ENCODE peak calls at places on chromosomes 1 and 21, in six cellular contexts. One of them, this sample, is unnamed.

GRCh38 chr21:45456014-45456835 is 51.3 kb downstream of the COL18A1 start:
- DNase-seq in activated T-helper 1 cell treated with anti-CD3 and anti-CD28 coated beads, Interleukin-2, amount 50 U/mL, for 16 hours: no peak
- DNase-seq in heart left ventricle: peak
- DNase-seq in AG09309: no peak
- DNase-seq in SHP77: no peak
- DNase-seq in NCI-H774: no peak
- DNase-seq in this sample: no peak

GRCh38 chr1:163876546-163876945 is 554.8 kb downstream of the NUF2 start:
- DNase-seq in heart left ventricle: no peak
- DNase-seq in NCI-H774: no peak
- DNase-seq in AG09309: no peak
- DNase-seq in SHP77: no peak
- DNase-seq in activated T-helper 1 cell treated with anti-CD3 and anti-CD28 coated beads, Interleukin-2, amount 50 U/mL, for 16 hours: no peak
- DNase-seq in this sample: no peak

GRCh38 chr21:45599146-45599581 is 44.4 kb upstream of the PCBP3 start:
- DNase-seq in NCI-H774: no peak
- DNase-seq in SHP77: no peak
- DNase-seq in heart left ventricle: no peak
- DNase-seq in AG09309: no peak
- DNase-seq in activated T-helper 1 cell treated with anti-CD3 and anti-CD28 coated beads, Interleukin-2, amount 50 U/mL, for 16 hours: no peak
- DNase-seq in this sample: no peak

GRCh38 chr1:60088620-60089155 is 15.1 kb upstream of the C1orf87 start:
- DNase-seq in NCI-H774: no peak
- DNase-seq in activated T-helper 1 cell treated with anti-CD3 and anti-CD28 coated beads, Interleukin-2, amount 50 U/mL, for 16 hours: no peak
- DNase-seq in SHP77: no peak
- DNase-seq in heart left ventricle: no peak
- DNase-seq in AG09309: no peak
- DNase-seq in this sample: no peak

GRCh38 chr1:205664399-205665108 is 15.8 kb downstream of the SLC45A3 start:
- DNase-seq in NCI-H774: no peak
- DNase-seq in heart left ventricle: no peak
- DNase-seq in SHP77: no peak
- DNase-seq in AG09309: no peak
- DNase-seq in activated T-helper 1 cell treated with anti-CD3 and anti-CD28 coated beads, Interleukin-2, amount 50 U/mL, for 16 hours: no peak
- DNase-seq in this sample: no peak

GRCh38 chr1:60835649-60836048 is 246.7 kb upstream of the NFIA start:
- DNase-seq in activated T-helper 1 cell treated with anti-CD3 and anti-CD28 coated beads, Interleukin-2, amount 50 U/mL, for 16 hours: no peak
- DNase-seq in AG09309: no peak
- DNase-seq in NCI-H774: no peak
- DNase-seq in SHP77: peak
- DNase-seq in heart left ventricle: no peak
- DNase-seq in this sample: no peak

GRCh38 chr1:23984417-23985186 is 4.5 kb upstream of the SRSF10 start:
- DNase-seq in SHP77: no peak
- DNase-seq in activated T-helper 1 cell treated with anti-CD3 and anti-CD28 coated beads, Interleukin-2, amount 50 U/mL, for 16 hours: no peak
- DNase-seq in NCI-H774: no peak
- DNase-seq in heart left ventricle: no peak
- DNase-seq in AG09309: no peak
- DNase-seq in this sample: no peak

GRCh38 chr1:59769412-59770095 is 45.2 kb upstream of the HOOK1 start:
- DNase-seq in NCI-H774: no peak
- DNase-seq in AG09309: no peak
- DNase-seq in heart left ventricle: no peak
- DNase-seq in SHP77: no peak
- DNase-seq in activated T-helper 1 cell treated with anti-CD3 and anti-CD28 coated beads, Interleukin-2, amount 50 U/mL, for 16 hours: no peak
- DNase-seq in this sample: no peak

GRCh38 chr1:172902200-172902599 is 148.5 kb downstream of the TNFSF18 start:
- DNase-seq in SHP77: no peak
- DNase-seq in activated T-helper 1 cell treated with anti-CD3 and anti-CD28 coated beads, Interleukin-2, amount 50 U/mL, for 16 hours: no peak
- DNase-seq in heart left ventricle: no peak
- DNase-seq in AG09309: no peak
- DNase-seq in NCI-H774: no peak
- DNase-seq in this sample: no peak

GRCh38 chr21:35428489-35428888 is 379.4 kb upstream of the RUNX1 start:
- DNase-seq in heart left ventricle: peak
- DNase-seq in NCI-H774: no peak
- DNase-seq in SHP77: no peak
- DNase-seq in activated T-helper 1 cell treated with anti-CD3 and anti-CD28 coated beads, Interleukin-2, amount 50 U/mL, for 16 hours: peak
- DNase-seq in AG09309: no peak
- DNase-seq in this sample: peak

GRCh38 chr1:227949954-227950734 is 2.4 kb upstream of the WNT9A start:
- DNase-seq in heart left ventricle: no peak
- DNase-seq in NCI-H774: no peak
- DNase-seq in SHP77: no peak
- DNase-seq in AG09309: no peak
- DNase-seq in activated T-helper 1 cell treated with anti-CD3 and anti-CD28 coated beads, Interleukin-2, amount 50 U/mL, for 16 hours: no peak
- DNase-seq in this sample: no peak

GRCh38 chr1:196678510-196678884 is 26.7 kb downstream of the CFH start:
- DNase-seq in SHP77: no peak
- DNase-seq in heart left ventricle: no peak
- DNase-seq in AG09309: no peak
- DNase-seq in NCI-H774: no peak
- DNase-seq in activated T-helper 1 cell treated with anti-CD3 and anti-CD28 coated beads, Interleukin-2, amount 50 U/mL, for 16 hours: no peak
- DNase-seq in this sample: no peak

GRCh38 chr1:97832490-97832889 is 88.3 kb downstream of the DPYD start:
- DNase-seq in AG09309: no peak
- DNase-seq in activated T-helper 1 cell treated with anti-CD3 and anti-CD28 coated beads, Interleukin-2, amount 50 U/mL, for 16 hours: no peak
- DNase-seq in SHP77: no peak
- DNase-seq in heart left ventricle: peak
- DNase-seq in NCI-H774: no peak
- DNase-seq in this sample: peak

GRCh38 chr1:235720544-235720943 is 71.0 kb upstream of the GNG4 start:
- DNase-seq in SHP77: peak
- DNase-seq in NCI-H774: no peak
- DNase-seq in activated T-helper 1 cell treated with anti-CD3 and anti-CD28 coated beads, Interleukin-2, amount 50 U/mL, for 16 hours: no peak
- DNase-seq in heart left ventricle: no peak
- DNase-seq in AG09309: no peak
- DNase-seq in this sample: peak

GRCh38 chr1:229094476-229095311 is 176.2 kb upstream of the RAB4A start:
- DNase-seq in SHP77: no peak
- DNase-seq in heart left ventricle: no peak
- DNase-seq in NCI-H774: no peak
- DNase-seq in AG09309: no peak
- DNase-seq in activated T-helper 1 cell treated with anti-CD3 and anti-CD28 coated beads, Interleukin-2, amount 50 U/mL, for 16 hours: no peak
- DNase-seq in this sample: no peak

GRCh38 chr1:85303440-85304162 is 27.2 kb upstream of the BCL10 start:
- DNase-seq in NCI-H774: no peak
- DNase-seq in AG09309: no peak
- DNase-seq in activated T-helper 1 cell treated with anti-CD3 and anti-CD28 coated beads, Interleukin-2, amount 50 U/mL, for 16 hours: no peak
- DNase-seq in SHP77: no peak
- DNase-seq in heart left ventricle: no peak
- DNase-seq in this sample: no peak

GRCh38 chr1:68904472-68904871 is 407.6 kb upstream of the DEPDC1 start:
- DNase-seq in NCI-H774: no peak
- DNase-seq in AG09309: no peak
- DNase-seq in heart left ventricle: no peak
- DNase-seq in activated T-helper 1 cell treated with anti-CD3 and anti-CD28 coated beads, Interleukin-2, amount 50 U/mL, for 16 hours: no peak
- DNase-seq in SHP77: no peak
- DNase-seq in this sample: peak

GRCh38 chr1:115496904-115497527 is 144.8 kb upstream of the VANGL1 start:
- DNase-seq in heart left ventricle: no peak
- DNase-seq in AG09309: peak
- DNase-seq in activated T-helper 1 cell treated with anti-CD3 and anti-CD28 coated beads, Interleukin-2, amount 50 U/mL, for 16 hours: no peak
- DNase-seq in NCI-H774: no peak
- DNase-seq in SHP77: no peak
- DNase-seq in this sample: no peak

GRCh38 chr1:99731384-99731783 is 35.1 kb downstream of the FRRS1 start:
- DNase-seq in NCI-H774: no peak
- DNase-seq in SHP77: no peak
- DNase-seq in AG09309: no peak
- DNase-seq in heart left ventricle: no peak
- DNase-seq in activated T-helper 1 cell treated with anti-CD3 and anti-CD28 coated beads, Interleukin-2, amount 50 U/mL, for 16 hours: no peak
- DNase-seq in this sample: no peak

GRCh38 chr1:23548704-23549143 is 10.6 kb downstream of the ID3 start:
- DNase-seq in heart left ventricle: peak
- DNase-seq in SHP77: no peak
- DNase-seq in activated T-helper 1 cell treated with anti-CD3 and anti-CD28 coated beads, Interleukin-2, amount 50 U/mL, for 16 hours: no peak
- DNase-seq in AG09309: no peak
- DNase-seq in NCI-H774: no peak
- DNase-seq in this sample: no peak

GRCh38 chr1:192225713-192226112 is 67.5 kb downstream of the RGS18 start:
- DNase-seq in heart left ventricle: no peak
- DNase-seq in SHP77: no peak
- DNase-seq in NCI-H774: no peak
- DNase-seq in AG09309: no peak
- DNase-seq in activated T-helper 1 cell treated with anti-CD3 and anti-CD28 coated beads, Interleukin-2, amount 50 U/mL, for 16 hours: no peak
- DNase-seq in this sample: peak

GRCh38 chr1:61434276-61434675 is 290.7 kb downstream of the TM2D1 start:
- DNase-seq in AG09309: no peak
- DNase-seq in activated T-helper 1 cell treated with anti-CD3 and anti-CD28 coated beads, Interleukin-2, amount 50 U/mL, for 16 hours: no peak
- DNase-seq in NCI-H774: no peak
- DNase-seq in heart left ventricle: no peak
- DNase-seq in SHP77: no peak
- DNase-seq in this sample: no peak